ENCODE peak calls at places on chromosomes 4 and X, in eight cellular contexts. G is dorsolateral prefrontal cortex, Q is fibroblast of lung, V is OCI-LY7, Y is tibial artery, I is lower lobe of right lung, R is fibroblast of pulmonary artery, B is GM12865. D is an unnamed sample.

GRCh38 chr4:76897522-76898384 is at the start of gene SOWAHB:
- DNase-seq in Q (no peak), V (no peak), Y (peak), I (peak), G (peak), B (peak), R (no peak), D (peak)

GRCh38 chr4:8000247-8000646 is 60.6 kb upstream of the AFAP1 start:
- DNase-seq in I (no peak), B (no peak), V (no peak), R (no peak), G (no peak), Y (no peak), Q (no peak), D (no peak)

GRCh38 chrX:26851981-26852380 is 611.2 kb downstream of the PPP4R3C start:
- DNase-seq in B (no peak), Y (no peak), G (no peak), Q (peak), R (peak), I (no peak), V (no peak), D (no peak)

GRCh38 chrX:30875957-30876356 is 13.1 kb downstream of the TAB3 start:
- DNase-seq in B (no peak), R (peak), I (no peak), Q (peak), G (no peak), V (no peak), Y (no peak), D (no peak)

GRCh38 chrX:69386681-69387080 is 117.4 kb upstream of the NALF2 start:
- DNase-seq in V (no peak), Q (no peak), B (no peak), R (no peak), G (no peak), I (no peak), Y (no peak), D (no peak)

GRCh38 chr4:152937535-152938236 is 1.6 kb downstream of the FHDC1 start:
- DNase-seq in I (peak), V (no peak), R (no peak), B (peak), Q (peak), G (no peak), Y (no peak), D (peak)

GRCh38 chr4:123997116-123997515 is 600.5 kb downstream of the SPRY1 start:
- DNase-seq in Y (no peak), R (no peak), I (no peak), Q (no peak), B (no peak), G (no peak), V (no peak), D (no peak)

GRCh38 chr4:140152015-140152703 is 1.8 kb downstream of the MAML3 start:
- DNase-seq in G (peak), I (peak), R (no peak), Q (no peak), Y (peak), B (no peak), V (peak), D (peak)

GRCh38 chrX:23901805-23902204 is 5.9 kb downstream of the APOO start:
- DNase-seq in Y (peak), G (no peak), I (no peak), B (peak), R (peak), V (peak), Q (peak), D (no peak)

GRCh38 chrX:13996650-13997049 is 33.0 kb downstream of the GEMIN8 start:
- DNase-seq in R (no peak), B (no peak), G (peak), Q (no peak), I (no peak), V (no peak), Y (no peak), D (no peak)

GRCh38 chrX:19479458-19479857 is 35.9 kb downstream of the MAP3K15 start:
- DNase-seq in R (no peak), Q (no peak), V (no peak), Y (no peak), I (no peak), G (no peak), B (no peak), D (no peak)

GRCh38 chrX:40843643-40844042 is 108.3 kb upstream of the MED14 start:
- DNase-seq in V (no peak), I (no peak), Q (peak), B (no peak), G (no peak), Y (no peak), R (no peak), D (no peak)

GRCh38 chrX:40849906-40850672 is 114.7 kb upstream of the MED14 start:
- DNase-seq in B (no peak), Q (peak), Y (no peak), G (no peak), R (no peak), I (no peak), V (no peak), D (no peak)

GRCh38 chrX:40844476-40844875 is 109.1 kb upstream of the MED14 start:
- DNase-seq in R (no peak), G (no peak), B (no peak), Y (no peak), V (no peak), Q (peak), I (no peak), D (no peak)

DNA sequence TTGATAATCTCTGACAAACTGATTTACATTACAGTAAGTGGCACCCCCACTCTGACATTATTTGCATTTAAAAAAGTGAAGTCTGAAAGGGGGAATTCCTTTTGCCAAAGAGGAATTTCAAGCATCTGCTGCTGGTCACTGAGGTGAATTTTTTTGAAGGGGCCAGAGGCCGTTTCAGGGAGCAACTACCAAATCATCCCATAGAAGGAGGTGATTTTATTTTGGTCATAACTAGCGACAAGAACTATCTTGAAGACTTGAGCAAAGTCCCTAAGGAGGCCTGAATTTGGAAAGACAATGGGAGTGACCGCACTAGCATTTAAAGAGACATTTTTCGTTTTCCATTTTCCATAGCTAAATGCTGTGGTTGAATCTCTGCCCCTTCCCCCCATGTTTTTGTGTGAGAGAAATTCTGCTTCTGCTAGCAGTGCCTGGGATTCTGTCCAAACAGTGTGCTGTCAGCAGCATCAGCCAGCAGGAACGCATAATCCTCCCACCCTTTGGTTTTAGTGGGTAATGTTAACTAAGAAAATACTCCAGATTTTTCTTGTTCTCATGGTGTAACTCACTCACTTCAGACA is 110.1 kb upstream of the MED14 start:
- DNase-seq in V (no peak), B (no peak), Y (no peak), I (no peak), G (no peak), Q (peak), R (peak), D (no peak)
- H3K4me3 ChIP-seq in V (no peak), B (no peak), Y (peak), I (no peak), G (peak), Q (peak), R (peak), D (no peak)

GRCh38 chrX:38069273-38069672 is 62.9 kb downstream of the SYTL5 start:
- DNase-seq in R (no peak), Y (no peak), B (no peak), G (no peak), Q (no peak), I (no peak), V (no peak), D (no peak)

GRCh38 chrX:38066934-38067333 is 60.6 kb downstream of the SYTL5 start:
- DNase-seq in R (no peak), G (no peak), Q (no peak), Y (no peak), V (no peak), B (no peak), I (no peak), D (no peak)

GRCh38 chrX:38069991-38070390 is 63.6 kb downstream of the SYTL5 start:
- DNase-seq in R (no peak), G (no peak), B (no peak), Y (no peak), V (no peak), Q (no peak), I (no peak), D (no peak)
- TF ChIP-seq CTCF in R (no peak), G (no peak), B (no peak), Y (no peak), V (no peak), Q (no peak), I (no peak), D (no peak)

DNA sequence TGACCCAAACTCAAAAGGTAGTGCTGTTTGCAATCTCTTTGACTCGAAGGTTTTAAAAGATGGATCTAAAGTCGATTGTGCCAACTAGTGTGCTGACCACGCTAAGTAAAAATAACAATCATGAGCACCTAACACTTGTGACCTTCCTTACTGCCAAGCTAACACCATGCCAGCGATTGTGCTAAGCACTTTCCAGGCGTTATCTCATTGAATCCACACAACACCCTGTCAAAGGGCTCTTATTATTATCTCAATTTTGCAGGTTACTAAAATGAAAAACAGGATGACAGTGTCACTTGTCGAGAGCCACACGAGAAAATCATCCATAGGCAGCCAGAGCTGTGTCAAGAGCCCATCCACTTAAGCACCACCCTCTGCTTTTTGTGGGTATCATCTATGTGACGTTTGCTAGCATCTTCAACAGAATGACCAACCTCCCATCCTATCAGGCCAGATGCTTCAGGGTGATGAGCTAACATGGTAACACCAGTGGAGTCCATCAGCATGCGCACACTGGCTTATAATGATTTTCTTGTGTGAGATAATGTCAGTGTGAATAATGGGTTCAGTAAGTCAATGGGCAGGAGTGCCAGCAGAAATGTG is 893 bp upstream of the GAB3 start:
- DNase-seq in Q (no peak), Y (no peak), V (no peak), R (no peak), G (no peak), B (no peak), I (no peak), D (no peak)
- H3K4me3 ChIP-seq in Q (no peak), Y (no peak), V (no peak), R (no peak), G (no peak), B (no peak), I (peak), D (peak)

DNA sequence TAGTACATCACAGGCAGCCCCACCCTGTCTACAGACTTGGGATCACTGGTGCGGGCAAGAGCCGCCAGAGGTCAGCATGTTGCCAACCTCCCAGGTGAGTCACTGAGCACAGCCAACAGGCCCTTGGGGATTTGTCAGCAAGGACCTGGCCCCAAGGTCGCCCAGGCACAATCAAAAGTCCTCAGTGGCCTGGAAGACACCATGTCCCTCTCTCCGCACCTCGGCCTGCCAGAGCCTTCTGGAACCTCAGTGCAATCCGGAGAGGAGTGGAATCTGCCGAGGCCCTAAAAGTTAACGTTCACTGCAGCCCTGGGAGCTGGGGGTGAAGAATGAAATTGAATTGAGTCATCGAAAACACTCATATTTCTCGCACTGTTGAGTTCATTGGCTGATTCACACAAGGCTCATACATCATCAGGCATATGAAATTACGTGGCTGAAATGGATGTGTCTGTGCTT is 74.3 kb downstream of the WFS1 start:
- DNase-seq in Y (no peak), V (peak), R (peak), G (no peak), I (peak), B (peak), Q (peak), D (no peak)
- TF ChIP-seq CTCF in Y (no peak), V (peak), R (no peak), G (no peak), I (no peak), B (peak), Q (no peak), D (no peak)

DNA sequence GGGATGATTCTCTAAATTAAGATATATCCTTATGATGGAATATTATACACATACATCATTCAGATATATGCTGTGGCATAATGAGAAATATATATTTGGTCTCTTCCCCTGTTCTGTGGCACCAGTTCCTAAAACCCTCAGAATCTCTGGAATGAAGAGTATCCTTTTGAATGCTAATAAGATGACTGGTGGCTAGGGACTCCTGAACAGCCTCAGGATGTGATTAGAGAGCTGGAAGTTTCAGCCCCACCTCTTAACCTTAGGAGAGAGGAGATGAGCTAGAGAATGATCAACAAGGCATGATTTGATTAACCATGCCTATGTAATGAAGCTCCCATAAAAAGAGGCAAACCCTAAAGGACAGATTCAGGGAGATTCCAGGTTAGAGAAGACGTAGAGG is 632.0 kb downstream of the IQCM start:
- DNase-seq in R (no peak), I (no peak), Q (no peak), V (no peak), G (no peak), Y (no peak), B (no peak), D (no peak)
- H3K4me3 ChIP-seq in R (no peak), I (no peak), Q (no peak), V (no peak), G (no peak), Y (no peak), B (no peak), D (no peak)